ENCODE peak calls at places on chromosomes 13 and 19, in six cellular contexts. V, P, E, K, A and Y are unnamed samples.

GRCh38 chr13:98253526-98253925 is 76.5 kb upstream of the RNF113B start:
- DNase-seq in V (no peak), P (no peak), E (no peak), K (no peak), A (peak; percentile 56), Y (peak; percentile 22)

GRCh38 chr13:20559659-20560356 is 7.1 kb upstream of the IFT88 start:
- DNase-seq in V (no peak), P (no peak), E (no peak), K (no peak), A (no peak), Y (no peak)

GRCh38 chr13:101925731-101926130 is 473.3 kb downstream of the ITGBL1 start:
- DNase-seq in V (no peak), P (no peak), E (no peak), K (no peak), A (no peak), Y (no peak)

GRCh38 chr13:40026741-40027140 is 371.3 kb downstream of the COG6 start:
- DNase-seq in V (peak; percentile 0), P (no peak), E (no peak), K (no peak), A (no peak), Y (no peak)

GRCh38 chr13:32726374-32727037 is 140.3 kb downstream of the PDS5B start:
- DNase-seq in V (no peak), P (no peak), E (no peak), K (no peak), A (no peak), Y (no peak)

GRCh38 chr19:4393947-4394590 is 6.3 kb downstream of the SH3GL1 start:
- DNase-seq in V (no peak), P (no peak), E (no peak), K (no peak), A (peak; percentile 54), Y (peak; percentile 59)

GRCh38 chr13:104372128-104372527 is 1305.9 kb upstream of the SLC10A2 start:
- DNase-seq in V (no peak), P (no peak), E (no peak), K (no peak), A (no peak), Y (no peak)

GRCh38 chr13:74444161-74444571 is 310.0 kb upstream of the KLF12 start:
- DNase-seq in V (no peak), P (no peak), E (no peak), K (no peak), A (no peak), Y (no peak)

GRCh38 chr19:30648321-30648720 is 276.1 kb downstream of the ZNF536 start:
- DNase-seq in V (no peak), P (no peak), E (no peak), K (peak; percentile 2), A (no peak), Y (peak; percentile 68)

DNA sequence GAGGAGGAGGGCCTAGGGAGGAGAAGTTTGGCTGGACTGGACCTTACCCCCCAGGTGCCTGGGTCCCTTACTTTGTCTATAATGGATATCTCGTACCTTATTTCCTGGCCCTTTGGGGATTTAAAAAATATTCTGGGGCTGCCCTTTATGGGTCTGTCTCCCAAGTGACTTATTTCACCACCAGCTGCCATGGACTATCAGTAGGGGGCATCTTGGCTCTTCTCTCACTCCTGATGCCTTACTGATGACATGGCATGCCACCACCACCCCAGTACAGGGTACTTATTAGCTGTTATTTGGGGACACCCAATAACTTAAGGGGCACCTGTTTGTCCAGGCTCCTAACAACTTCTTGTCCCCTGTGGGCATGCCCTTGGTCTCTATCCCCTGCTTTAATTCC is 38.0 kb downstream of the NFIX start:
- DNase-seq in V (no peak), P (no peak), E (no peak), K (no peak), A (no peak), Y (no peak)
- H3K4me1 ChIP-seq in V (no peaks in the 10 kb centered on the region), P (no peaks in the 10 kb centered on the region), E (no peaks in the 10 kb centered on the region), K (peaks cover 40% of the 10 kb centered on the region), A (peaks cover 44% of the 10 kb centered on the region), Y (no peaks in the 10 kb centered on the region)

GRCh38 chr19:50329146-50329925 is at the start of gene KCNC3:
- DNase-seq in V (peak; percentile 93), P (peak; percentile 100), E (peak; percentile 79), K (peak; percentile 83), A (peak; percentile 83), Y (peak; percentile 100)

GRCh38 chr19:50328257-50329145 is 676 bp downstream of the KCNC3 start:
- DNase-seq in V (no peak), P (peak; percentile 38), E (no peak), K (no peak), A (no peak), Y (peak; percentile 72)

GRCh38 chr19:50326101-50326664 is 3.0 kb downstream of the KCNC3 start:
- DNase-seq in V (no peak), P (no peak), E (no peak), K (no peak), A (no peak), Y (no peak)

GRCh38 chr19:50327013-50327412 is 2.2 kb downstream of the KCNC3 start:
- DNase-seq in V (no peak), P (no peak), E (no peak), K (no peak), A (no peak), Y (no peak)

GRCh38 chr19:50327461-50328256 is 1.5 kb downstream of the KCNC3 start:
- DNase-seq in V (no peak), P (no peak), E (no peak), K (no peak), A (no peak), Y (no peak)
- H3K4me1 ChIP-seq in V (peaks cover 57% of the 10 kb centered on the region), P (peaks cover 6% of the 10 kb centered on the region), E (peaks cover 40% of the 10 kb centered on the region), K (no peaks in the 10 kb centered on the region), A (no peaks in the 10 kb centered on the region), Y (no peaks in the 10 kb centered on the region)

DNA sequence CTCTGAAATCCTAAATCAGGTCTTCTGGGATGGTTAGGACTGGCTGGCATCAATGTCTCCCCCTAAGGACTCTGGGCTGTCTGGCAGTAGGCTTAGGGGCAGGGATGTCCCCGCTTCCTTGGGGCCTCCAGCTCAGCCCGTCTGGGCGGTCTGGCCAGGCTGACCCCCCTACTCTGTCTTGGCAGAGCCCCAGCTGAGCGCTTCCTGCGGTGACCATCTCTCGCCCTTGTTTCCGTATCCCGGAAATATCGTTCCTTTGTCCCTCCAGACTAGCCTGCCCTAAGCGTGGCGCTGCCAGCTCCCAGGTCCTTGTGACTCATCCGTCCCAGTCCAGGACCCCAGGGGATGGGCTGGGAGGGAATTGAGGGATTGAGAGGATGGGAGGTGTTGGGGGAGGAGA is 11.3 kb downstream of the GTPBP3 start:
- DNase-seq in V (no peak), P (peak; percentile 86), E (no peak), K (peak; percentile 53), A (peak; percentile 45), Y (peak; percentile 91)
- H3K4me1 ChIP-seq in V (peaks cover 6% of the 10 kb centered on the region), P (no peaks in the 10 kb centered on the region), E (no peaks in the 10 kb centered on the region), K (peaks cover 2% of the 10 kb centered on the region), A (no peaks in the 10 kb centered on the region), Y (no peaks in the 10 kb centered on the region)

DNA sequence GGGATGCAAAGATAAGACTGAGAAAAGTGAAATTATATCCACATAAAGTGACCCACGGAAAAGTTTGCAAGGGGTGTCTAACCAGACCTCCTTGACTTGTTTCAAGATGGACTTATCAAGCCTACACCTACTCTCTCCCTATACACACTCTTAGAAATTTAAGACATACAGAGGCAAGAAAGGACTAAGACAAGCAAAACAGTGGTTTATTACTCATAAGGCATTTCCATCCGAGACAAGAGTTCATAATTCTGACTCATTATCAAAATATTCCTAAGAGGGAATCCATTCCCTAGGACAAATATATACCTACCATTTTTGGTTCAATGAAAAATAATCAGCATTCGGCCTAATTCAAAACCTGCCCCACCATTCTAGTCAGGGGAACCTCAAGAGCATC is 232.6 kb upstream of the GPC6 start:
- DNase-seq in V (no peak), P (no peak), E (no peak), K (peak; percentile 78), A (peak; percentile 48), Y (no peak)
- H3K4me1 ChIP-seq in V (no peaks in the 10 kb centered on the region), P (no peaks in the 10 kb centered on the region), E (no peaks in the 10 kb centered on the region), K (peaks cover 2% of the 10 kb centered on the region), A (no peaks in the 10 kb centered on the region), Y (no peaks in the 10 kb centered on the region)

DNA sequence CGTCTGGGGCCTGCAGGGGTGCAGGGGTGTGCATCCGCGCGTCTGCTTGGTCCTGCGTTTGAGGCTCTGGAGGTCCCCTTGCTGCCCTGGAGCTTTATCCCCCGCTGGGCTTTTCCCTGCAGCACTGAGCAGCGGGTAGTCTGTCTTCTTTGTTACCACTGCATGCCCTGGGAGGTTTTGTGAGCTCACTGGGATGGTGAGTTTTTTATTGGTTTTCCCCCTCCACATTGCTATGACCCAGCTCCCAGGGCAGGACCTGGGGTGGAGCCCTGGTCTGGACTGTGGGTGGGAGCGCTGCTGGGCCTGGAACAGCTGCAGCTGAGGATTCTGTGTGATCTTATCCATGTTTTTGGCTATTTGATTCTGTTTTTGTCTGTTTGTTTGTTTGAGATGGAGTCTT is 2.8 kb upstream of the ZNF628 start:
- DNase-seq in V (no peak), P (no peak), E (no peak), K (no peak), A (no peak), Y (no peak)
- H3K4me1 ChIP-seq in V (peaks cover 19% of the 10 kb centered on the region), P (no peaks in the 10 kb centered on the region), E (peaks cover 12% of the 10 kb centered on the region), K (peaks cover 9% of the 10 kb centered on the region), A (no peaks in the 10 kb centered on the region), Y (no peaks in the 10 kb centered on the region)